ENCODE peak calls at places on chromosomes 2 and 18, in five cellular contexts. B is suprapubic skin; I is CD8-positive, alpha-beta T cell; Q is GM20000; H is H1. M is an unnamed sample.

GRCh38 chr2:105813405-105813804 is 68.7 kb downstream of the NCK2 start:
- DNase-seq in B (no peak), I (no peak), Q (no peak), H (no peak), M (no peak)

GRCh38 chr18:11496561-11497172 is 112.7 kb upstream of the SLC35G4 start:
- DNase-seq in H (no peak), I (no peak), Q (no peak), B (no peak), M (no peak)

GRCh38 chr2:233976690-233977294 is 59.6 kb downstream of the TRPM8 start:
- DNase-seq in Q (peak; percentile 49), B (no peak), H (no peak), I (no peak), M (no peak)

GRCh38 chr2:69755862-69756467 is 14.0 kb downstream of the ANXA4 start:
- DNase-seq in H (no peak), Q (no peak), B (no peak), I (no peak), M (no peak)

GRCh38 chr2:26035110-26035728 is 1.3 kb downstream of the RAB10 start:
- DNase-seq in Q (no peak), H (no peak), I (no peak), B (no peak), M (no peak)

GRCh38 chr2:157269922-157270321 is 12.4 kb downstream of the GALNT5 start:
- DNase-seq in I (no peak), Q (no peak), H (no peak), B (no peak), M (no peak)

GRCh38 chr18:62329676-62330454 is 4.8 kb downstream of the TNFRSF11A start:
- DNase-seq in H (no peak), I (no peak), Q (no peak), B (no peak), M (no peak)

GRCh38 chr18:46155652-46156051 is 51.5 kb downstream of the HAUS1 start:
- DNase-seq in I (peak; percentile 40), H (no peak), B (no peak), Q (no peak), M (no peak)

GRCh38 chr18:54742654-54743053 is 85.6 kb upstream of the RAB27B start:
- DNase-seq in B (peak; percentile 70), Q (no peak), H (no peak), I (no peak), M (no peak)

GRCh38 chr18:79798999-79799370 is 1.2 kb downstream of the KCNG2 start:
- DNase-seq in Q (no peak), B (no peak), H (no peak), I (no peak), M (peak; percentile 68)

GRCh38 chr2:180979086-180979934 is 1.1 kb upstream of the UBE2E3 start:
- DNase-seq in B (no peak), I (no peak), Q (peak; percentile 14), H (no peak), M (no peak)

GRCh38 chr2:206031162-206031784 is 54.7 kb downstream of the INO80D start:
- DNase-seq in B (no peak), I (no peak), H (no peak), Q (peak; percentile 13), M (no peak)

DNA sequence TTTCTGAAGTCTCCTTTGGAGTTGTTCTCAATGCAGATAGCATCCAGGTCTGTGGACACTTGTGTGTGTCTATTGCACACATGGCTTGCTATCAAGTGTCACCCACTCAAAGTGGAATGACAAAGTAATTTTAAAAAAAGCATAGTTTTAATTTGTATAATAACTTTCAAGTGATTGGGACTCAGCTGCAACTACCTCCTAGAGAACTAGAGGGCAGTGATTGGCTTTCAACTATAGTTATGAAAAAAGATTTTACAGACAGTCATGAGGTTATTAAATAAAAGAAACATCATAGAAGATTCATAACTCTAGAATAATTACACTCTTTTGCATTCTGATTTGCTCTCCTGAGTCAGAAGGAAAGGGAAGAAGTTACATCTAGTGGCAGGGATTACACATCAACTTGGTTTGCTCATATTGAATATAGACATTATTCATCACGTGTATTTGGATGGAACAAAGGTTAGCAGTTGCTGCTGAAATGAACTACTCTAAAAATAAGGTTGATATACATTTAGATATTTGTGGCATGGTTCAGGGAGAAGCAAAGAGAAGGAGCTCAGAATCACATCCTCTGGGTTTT is 4.7 kb downstream of the GPR39 start:
- DNase-seq in Q (no peak), I (no peak), H (no peak), B (no peak), M (no peak)
- TF ChIP-seq CTCF in Q (no peak), I (no peak), H (no peak), B (no peak), M (no peak)

GRCh38 chr18:36281941-36282340 is 15.6 kb upstream of the FHOD3 start:
- DNase-seq in B (no peak), Q (no peak), I (no peak), H (no peak), M (no peak)
- TF ChIP-seq CTCF in B (no peak), Q (no peak), I (no peak), H (no peak), M (no peak)

DNA sequence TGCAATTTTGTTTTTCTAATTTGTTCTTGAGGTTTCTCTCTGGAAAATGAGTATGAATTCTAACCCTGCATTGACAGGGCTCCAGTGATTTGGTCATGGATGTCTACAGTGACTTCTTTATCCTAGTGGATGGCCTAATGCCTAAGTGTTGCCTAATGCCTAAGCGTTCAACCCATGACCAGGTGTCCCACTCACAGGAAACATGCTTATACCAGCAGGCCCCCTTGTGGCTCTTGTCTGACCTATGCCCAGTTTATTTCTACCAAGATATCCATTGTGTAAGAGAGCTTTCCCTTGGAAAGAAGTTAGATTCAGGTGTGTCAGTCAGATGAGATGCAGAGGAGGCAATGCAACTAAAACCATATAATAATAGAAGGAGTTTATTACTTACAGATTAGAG is 77.8 kb upstream of the HNMT start:
- DNase-seq in H (no peak), I (no peak), Q (no peak), B (no peak), M (no peak)
- TF ChIP-seq CTCF in H (peak; percentile 13), I (no peak), Q (no peak), B (no peak), M (peak; percentile 32)

DNA sequence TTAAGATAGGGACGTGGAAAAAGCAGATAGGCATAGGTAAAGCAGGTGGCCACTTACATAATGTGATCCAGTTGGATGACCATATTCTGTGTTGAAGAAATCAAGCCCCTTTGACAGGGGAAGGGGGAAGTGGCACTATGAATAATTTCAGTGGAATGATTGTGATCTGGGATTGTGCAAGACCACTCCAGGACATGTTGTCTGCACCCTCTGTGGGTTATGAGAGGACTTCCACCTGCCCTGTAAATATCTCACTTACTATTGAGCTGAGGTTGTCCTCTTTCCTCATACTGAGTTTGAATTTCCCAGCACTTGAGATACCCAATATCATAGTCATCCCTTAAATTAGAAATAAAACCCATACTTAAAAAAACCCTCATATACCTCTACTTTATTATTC is 220.7 kb downstream of the IRS1 start:
- DNase-seq in Q (no peak), H (no peak), B (no peak), I (no peak), M (no peak)
- TF ChIP-seq CTCF in Q (no peak), H (no peak), B (no peak), I (no peak), M (no peak)

DNA sequence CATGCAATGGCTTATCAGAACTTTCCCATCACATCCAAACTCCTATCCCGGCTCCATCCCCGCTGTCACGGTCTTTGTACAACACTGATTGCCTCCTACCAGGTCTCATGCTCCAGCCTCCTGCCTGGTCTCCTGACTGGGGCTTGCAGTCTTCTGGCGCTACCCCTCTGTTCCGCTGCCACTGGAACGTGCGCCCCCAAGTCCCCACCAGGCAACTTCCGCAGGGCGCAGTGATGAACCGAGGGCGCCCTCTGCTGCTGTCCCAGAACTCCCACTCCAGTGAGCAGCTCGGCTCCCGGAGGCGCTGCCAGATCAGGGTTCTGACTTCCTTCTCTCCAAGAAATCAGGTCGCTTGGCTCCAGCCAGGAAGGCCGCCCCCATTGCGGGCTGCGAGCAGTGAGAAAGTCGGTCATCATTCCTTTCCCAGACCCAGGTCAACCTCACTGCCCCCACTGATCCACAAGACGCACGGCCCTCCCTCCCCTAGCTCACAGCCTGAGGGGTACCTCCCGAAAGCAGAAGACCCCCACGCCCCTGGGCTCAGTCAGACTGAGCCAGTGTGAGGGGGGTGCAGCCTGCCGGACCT is 43.9 kb upstream of the RAB11FIP5 start:
- DNase-seq in Q (peak; percentile 26), H (peak; percentile 77), I (no peak), B (no peak), M (no peak)
- TF ChIP-seq CTCF in Q (no peak), H (peak; percentile 95), I (no peak), B (peak; percentile 37), M (peak; percentile 75)

DNA sequence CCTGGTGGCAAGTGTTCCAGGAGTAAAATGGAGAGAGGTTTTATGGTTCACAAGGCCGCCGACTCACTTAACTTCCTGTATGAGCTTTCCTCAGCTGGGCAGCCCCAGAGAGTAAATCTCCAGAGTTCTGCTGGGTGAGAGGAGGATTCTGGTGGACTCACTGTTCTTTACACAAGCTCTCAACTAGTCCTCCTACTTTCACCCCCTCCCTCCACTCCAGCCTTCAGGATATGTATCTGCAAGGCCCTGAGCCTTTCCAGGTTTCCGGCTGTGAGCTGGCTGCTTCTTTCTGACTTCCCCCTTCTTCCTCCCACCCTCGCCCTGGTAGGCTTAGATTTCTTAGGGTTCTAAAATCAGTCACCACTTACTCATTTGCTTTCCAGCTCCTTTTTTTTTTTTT is 34.0 kb downstream of the EML6 start:
- DNase-seq in I (no peak), B (no peak), H (no peak), Q (peak; percentile 34), M (no peak)
- TF ChIP-seq CTCF in I (no peak), B (no peak), H (no peak), Q (no peak), M (no peak)

GRCh38 chr2:100124746-100125145 is 17.6 kb downstream of the AFF3 start:
- DNase-seq in H (no peak), I (no peak), Q (no peak), B (no peak), M (no peak)
- TF ChIP-seq CTCF in H (no peak), I (no peak), Q (no peak), B (no peak), M (no peak)

DNA sequence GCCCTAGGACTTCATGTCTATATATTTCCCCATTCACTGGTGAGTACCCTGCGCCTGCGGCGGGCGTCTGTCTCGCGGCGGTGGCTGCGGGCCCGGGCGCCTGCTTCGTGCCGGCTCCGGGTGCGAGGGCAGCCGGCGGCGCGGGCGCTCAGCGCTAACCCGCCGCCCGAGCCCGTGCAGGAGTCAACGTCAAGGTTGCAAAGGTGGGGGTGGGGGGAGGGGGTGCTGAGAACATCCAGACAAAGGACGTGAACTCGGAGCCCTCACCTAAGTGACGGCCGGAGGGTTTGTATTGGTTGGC is 342 bp downstream of the LBH start:
- DNase-seq in Q (no peak), B (no peak), H (peak; percentile 75), I (no peak), M (no peak)
- TF ChIP-seq CTCF in Q (no peak), B (no peak), H (no peak), I (no peak), M (no peak)